ENCODE peak calls at places on chromosomes 12 and 14, in nine cellular contexts. One of them, this sample, is unnamed.

GRCh38 chr12:113853491-113853890 is 112.6 kb downstream of the RBM19 start:
- DNase-seq in stimulated activated CD4-positive, alpha-beta T cell treated with anti-CD3 and anti-CD28 coated beads, Interleukin-4, amount 100 ng/mL, for 4 hours: no peak
- DNase-seq in Kasumi-1: no peak
- DNase-seq in left cardiac atrium: no peak
- DNase-seq in M059J: no peak
- DNase-seq in cardiac muscle cell: no peak
- DNase-seq in stimulated activated CD8-positive, alpha-beta memory T cell treated with anti-CD3 and anti-CD28 coated beads, Interleukin-4, amount 100 ng/mL, for 1 hour: no peak
- DNase-seq in AG08395: no peak
- DNase-seq in activated CD4-positive, alpha-beta T cell treated with anti-CD3 and anti-CD28 coated beads for 48 hours: no peak
- DNase-seq in this sample: no peak

GRCh38 chr12:102950950-102951490 is 6.5 kb upstream of the ASCL1 start:
- DNase-seq in stimulated activated CD4-positive, alpha-beta T cell treated with anti-CD3 and anti-CD28 coated beads, Interleukin-4, amount 100 ng/mL, for 4 hours: no peak
- DNase-seq in Kasumi-1: no peak
- DNase-seq in left cardiac atrium: no peak
- DNase-seq in M059J: no peak
- DNase-seq in cardiac muscle cell: no peak
- DNase-seq in stimulated activated CD8-positive, alpha-beta memory T cell treated with anti-CD3 and anti-CD28 coated beads, Interleukin-4, amount 100 ng/mL, for 1 hour: no peak
- DNase-seq in AG08395: no peak
- DNase-seq in activated CD4-positive, alpha-beta T cell treated with anti-CD3 and anti-CD28 coated beads for 48 hours: no peak
- DNase-seq in this sample: no peak

GRCh38 chr12:110224379-110225304 is 56.4 kb upstream of the ATP2A2 start:
- DNase-seq in stimulated activated CD4-positive, alpha-beta T cell treated with anti-CD3 and anti-CD28 coated beads, Interleukin-4, amount 100 ng/mL, for 4 hours: no peak
- DNase-seq in Kasumi-1: peak
- DNase-seq in left cardiac atrium: no peak
- DNase-seq in M059J: peak
- DNase-seq in cardiac muscle cell: peak
- DNase-seq in stimulated activated CD8-positive, alpha-beta memory T cell treated with anti-CD3 and anti-CD28 coated beads, Interleukin-4, amount 100 ng/mL, for 1 hour: no peak
- DNase-seq in AG08395: peak
- DNase-seq in activated CD4-positive, alpha-beta T cell treated with anti-CD3 and anti-CD28 coated beads for 48 hours: no peak
- DNase-seq in this sample: no peak

GRCh38 chr14:74176404-74176788 is 62.9 kb upstream of the VSX2 start:
- DNase-seq in stimulated activated CD4-positive, alpha-beta T cell treated with anti-CD3 and anti-CD28 coated beads, Interleukin-4, amount 100 ng/mL, for 4 hours: no peak
- DNase-seq in Kasumi-1: no peak
- DNase-seq in left cardiac atrium: no peak
- DNase-seq in M059J: peak
- DNase-seq in cardiac muscle cell: peak
- DNase-seq in stimulated activated CD8-positive, alpha-beta memory T cell treated with anti-CD3 and anti-CD28 coated beads, Interleukin-4, amount 100 ng/mL, for 1 hour: no peak
- DNase-seq in AG08395: no peak
- DNase-seq in activated CD4-positive, alpha-beta T cell treated with anti-CD3 and anti-CD28 coated beads for 48 hours: no peak
- DNase-seq in this sample: no peak

GRCh38 chr12:120495189-120495722 is 657 bp upstream of the DYNLL1 start:
- DNase-seq in stimulated activated CD4-positive, alpha-beta T cell treated with anti-CD3 and anti-CD28 coated beads, Interleukin-4, amount 100 ng/mL, for 4 hours: peak
- DNase-seq in Kasumi-1: no peak
- DNase-seq in left cardiac atrium: no peak
- DNase-seq in M059J: no peak
- DNase-seq in cardiac muscle cell: peak
- DNase-seq in stimulated activated CD8-positive, alpha-beta memory T cell treated with anti-CD3 and anti-CD28 coated beads, Interleukin-4, amount 100 ng/mL, for 1 hour: no peak
- DNase-seq in AG08395: no peak
- DNase-seq in activated CD4-positive, alpha-beta T cell treated with anti-CD3 and anti-CD28 coated beads for 48 hours: no peak
- DNase-seq in this sample: no peak

GRCh38 chr14:64709126-64709525 is 4.9 kb downstream of the PLEKHG3 start:
- DNase-seq in stimulated activated CD4-positive, alpha-beta T cell treated with anti-CD3 and anti-CD28 coated beads, Interleukin-4, amount 100 ng/mL, for 4 hours: no peak
- DNase-seq in Kasumi-1: no peak
- DNase-seq in left cardiac atrium: peak
- DNase-seq in M059J: no peak
- DNase-seq in cardiac muscle cell: no peak
- DNase-seq in stimulated activated CD8-positive, alpha-beta memory T cell treated with anti-CD3 and anti-CD28 coated beads, Interleukin-4, amount 100 ng/mL, for 1 hour: no peak
- DNase-seq in AG08395: no peak
- DNase-seq in activated CD4-positive, alpha-beta T cell treated with anti-CD3 and anti-CD28 coated beads for 48 hours: no peak
- DNase-seq in this sample: no peak

GRCh38 chr14:38339704-38340103 is 83.8 kb upstream of the CLEC14A start:
- DNase-seq in stimulated activated CD4-positive, alpha-beta T cell treated with anti-CD3 and anti-CD28 coated beads, Interleukin-4, amount 100 ng/mL, for 4 hours: no peak
- DNase-seq in Kasumi-1: no peak
- DNase-seq in left cardiac atrium: no peak
- DNase-seq in M059J: peak
- DNase-seq in cardiac muscle cell: peak
- DNase-seq in stimulated activated CD8-positive, alpha-beta memory T cell treated with anti-CD3 and anti-CD28 coated beads, Interleukin-4, amount 100 ng/mL, for 1 hour: no peak
- DNase-seq in AG08395: peak
- DNase-seq in activated CD4-positive, alpha-beta T cell treated with anti-CD3 and anti-CD28 coated beads for 48 hours: no peak
- DNase-seq in this sample: no peak

GRCh38 chr14:54267172-54267571 is 129.6 kb upstream of the CDKN3 start:
- DNase-seq in stimulated activated CD4-positive, alpha-beta T cell treated with anti-CD3 and anti-CD28 coated beads, Interleukin-4, amount 100 ng/mL, for 4 hours: no peak
- DNase-seq in Kasumi-1: no peak
- DNase-seq in left cardiac atrium: no peak
- DNase-seq in M059J: peak
- DNase-seq in cardiac muscle cell: no peak
- DNase-seq in stimulated activated CD8-positive, alpha-beta memory T cell treated with anti-CD3 and anti-CD28 coated beads, Interleukin-4, amount 100 ng/mL, for 1 hour: no peak
- DNase-seq in AG08395: no peak
- DNase-seq in activated CD4-positive, alpha-beta T cell treated with anti-CD3 and anti-CD28 coated beads for 48 hours: no peak
- DNase-seq in this sample: no peak

GRCh38 chr12:120939523-120939922 is 35.4 kb upstream of the SPPL3 start:
- DNase-seq in stimulated activated CD4-positive, alpha-beta T cell treated with anti-CD3 and anti-CD28 coated beads, Interleukin-4, amount 100 ng/mL, for 4 hours: no peak
- DNase-seq in Kasumi-1: peak
- DNase-seq in left cardiac atrium: peak
- DNase-seq in M059J: no peak
- DNase-seq in cardiac muscle cell: no peak
- DNase-seq in stimulated activated CD8-positive, alpha-beta memory T cell treated with anti-CD3 and anti-CD28 coated beads, Interleukin-4, amount 100 ng/mL, for 1 hour: no peak
- DNase-seq in AG08395: no peak
- DNase-seq in activated CD4-positive, alpha-beta T cell treated with anti-CD3 and anti-CD28 coated beads for 48 hours: no peak
- DNase-seq in this sample: no peak

GRCh38 chr12:123601602-123602489 is at the start of gene DDX55:
- DNase-seq in stimulated activated CD4-positive, alpha-beta T cell treated with anti-CD3 and anti-CD28 coated beads, Interleukin-4, amount 100 ng/mL, for 4 hours: peak
- DNase-seq in Kasumi-1: peak
- DNase-seq in left cardiac atrium: peak
- DNase-seq in M059J: peak
- DNase-seq in cardiac muscle cell: peak
- DNase-seq in stimulated activated CD8-positive, alpha-beta memory T cell treated with anti-CD3 and anti-CD28 coated beads, Interleukin-4, amount 100 ng/mL, for 1 hour: peak
- DNase-seq in AG08395: peak
- DNase-seq in activated CD4-positive, alpha-beta T cell treated with anti-CD3 and anti-CD28 coated beads for 48 hours: peak
- DNase-seq in this sample: peak

GRCh38 chr12:42085596-42085995 is 59.1 kb downstream of the GXYLT1 start:
- DNase-seq in stimulated activated CD4-positive, alpha-beta T cell treated with anti-CD3 and anti-CD28 coated beads, Interleukin-4, amount 100 ng/mL, for 4 hours: no peak
- DNase-seq in Kasumi-1: no peak
- DNase-seq in left cardiac atrium: no peak
- DNase-seq in M059J: no peak
- DNase-seq in cardiac muscle cell: no peak
- DNase-seq in stimulated activated CD8-positive, alpha-beta memory T cell treated with anti-CD3 and anti-CD28 coated beads, Interleukin-4, amount 100 ng/mL, for 1 hour: no peak
- DNase-seq in AG08395: no peak
- DNase-seq in activated CD4-positive, alpha-beta T cell treated with anti-CD3 and anti-CD28 coated beads for 48 hours: no peak
- DNase-seq in this sample: no peak

GRCh38 chr14:104749111-104749649 is 3.8 kb upstream of the SIVA1 start:
- DNase-seq in stimulated activated CD4-positive, alpha-beta T cell treated with anti-CD3 and anti-CD28 coated beads, Interleukin-4, amount 100 ng/mL, for 4 hours: no peak
- DNase-seq in Kasumi-1: no peak
- DNase-seq in left cardiac atrium: no peak
- DNase-seq in M059J: peak
- DNase-seq in cardiac muscle cell: no peak
- DNase-seq in stimulated activated CD8-positive, alpha-beta memory T cell treated with anti-CD3 and anti-CD28 coated beads, Interleukin-4, amount 100 ng/mL, for 1 hour: no peak
- DNase-seq in AG08395: peak
- DNase-seq in activated CD4-positive, alpha-beta T cell treated with anti-CD3 and anti-CD28 coated beads for 48 hours: no peak
- DNase-seq in this sample: peak